ENCODE peak calls at places on chromosomes 3 and 15, in eight cellular contexts. P, T, L, I, O, B, X and H are unnamed samples.
A peak's percentile ranks its signal among the peaks of the same experiment; 100 is the strongest.

GRCh38 chr15:69433831-69434230 is 18.8 kb upstream of the RPLP1 start:
- DNase-seq in X (no peak), O (no peak), L (no peak), I (no peak), T (no peak), B (no peak), P (no peak), H (no peak)

GRCh38 chr15:70356919-70357318 is 259.2 kb upstream of the TLE3 start:
- DNase-seq in L (no peak), I (no peak), B (no peak), T (peak; percentile 38), P (no peak), X (peak; percentile 8), O (no peak), H (peak; percentile 92)

GRCh38 chr15:66132251-66132816 is 121.2 kb downstream of the MEGF11 start:
- DNase-seq in O (no peak), P (no peak), B (no peak), X (no peak), L (peak; percentile 8), T (no peak), I (no peak), H (peak; percentile 35)

GRCh38 chr3:100042144-100042543 is 72.2 kb downstream of the FILIP1L start:
- DNase-seq in X (no peak), P (peak; percentile 70), I (no peak), B (peak; percentile 78), T (peak; percentile 84), O (peak; percentile 93), L (no peak), H (peak; percentile 37)

GRCh38 chr3:149180057-149180573 is 41.5 kb downstream of the CP start:
- DNase-seq in P (peak; percentile 94), B (peak; percentile 96), X (no peak), I (no peak), O (peak; percentile 100), T (peak; percentile 97), L (peak; percentile 10), H (peak; percentile 95)

GRCh38 chr3:149955449-149955848 is 15.2 kb downstream of the PFN2 start:
- DNase-seq in X (no peak), B (no peak), I (no peak), T (no peak), O (no peak), L (no peak), P (no peak), H (no peak)

GRCh38 chr3:12401208-12401607 is 83.1 kb upstream of the TSEN2 start:
- DNase-seq in X (no peak), P (no peak), B (no peak), O (no peak), T (no peak), I (no peak), L (no peak), H (peak; percentile 38)

GRCh38 chr3:8847317-8847716 is 77.9 kb upstream of the OXTR start:
- DNase-seq in X (no peak), O (no peak), B (no peak), T (no peak), L (no peak), P (no peak), I (no peak), H (no peak)

GRCh38 chr3:108051005-108051404 is 39.8 kb downstream of the CD47 start:
- DNase-seq in L (no peak), X (no peak), I (no peak), O (peak; percentile 61), T (no peak), B (no peak), P (no peak), H (peak; percentile 46)

GRCh38 chr15:98777426-98777825 is 129.1 kb downstream of the IGF1R start:
- DNase-seq in T (no peak), O (no peak), X (no peak), B (no peak), P (no peak), I (no peak), L (no peak), H (no peak)

GRCh38 chr3:112004187-112004586 is 5.5 kb downstream of the TAGLN3 start:
- DNase-seq in T (no peak), O (no peak), I (no peak), X (no peak), L (no peak), B (no peak), P (no peak), H (no peak)

GRCh38 chr3:41572092-41572491 is 372.8 kb downstream of the CTNNB1 start:
- DNase-seq in X (no peak), O (no peak), I (no peak), L (no peak), T (no peak), P (no peak), B (no peak), H (no peak)

GRCh38 chr15:31265871-31266711 is 60.5 kb upstream of the KLF13 start:
- DNase-seq in X (no peak), B (no peak), T (no peak), L (no peak), I (peak; percentile 44), O (no peak), P (no peak), H (peak; percentile 66)

GRCh38 chr15:97995192-97995591 is 34.7 kb downstream of the ARRDC4 start:
- DNase-seq in O (no peak), T (no peak), P (no peak), X (no peak), B (no peak), L (no peak), I (no peak), H (no peak)

GRCh38 chr3:45060165-45060897 is 34.2 kb downstream of the CLEC3B start:
- DNase-seq in P (no peak), B (no peak), O (no peak), I (no peak), T (no peak), L (no peak), X (no peak), H (no peak)

GRCh38 chr3:163071684-163072083 is 1575.1 kb downstream of the OTOL1 start:
- DNase-seq in I (no peak), L (no peak), O (no peak), B (no peak), X (no peak), T (no peak), P (no peak), H (no peak)

GRCh38 chr15:65244638-65245037 is 33.4 kb upstream of the CILP start:
- DNase-seq in O (no peak), L (no peak), B (no peak), P (no peak), T (no peak), X (no peak), I (no peak), H (no peak)

GRCh38 chr3:140863481-140864084 is 78.1 kb upstream of the SLC25A36 start:
- DNase-seq in X (peak; percentile 70), B (no peak), T (peak; percentile 59), L (peak; percentile 10), P (peak; percentile 18), I (peak; percentile 21), O (peak; percentile 39), H (no peak)

GRCh38 chr15:45399381-45400212 is 21.3 kb upstream of the GATM start:
- DNase-seq in P (peak; percentile 50), T (peak; percentile 44), O (peak; percentile 66), B (no peak), L (peak; percentile 50), X (peak; percentile 45), I (no peak), H (no peak)

GRCh38 chr3:197782230-197782629 is 8.8 kb upstream of the LRCH3 start:
- DNase-seq in L (no peak), O (no peak), I (no peak), X (no peak), P (no peak), B (no peak), T (no peak), H (no peak)

GRCh38 chr3:129289201-129289921 is 10.7 kb downstream of the HMCES start:
- DNase-seq in L (no peak), P (no peak), X (no peak), I (no peak), B (no peak), O (peak; percentile 86), T (no peak), H (peak; percentile 85)

GRCh38 chr3:106688463-106688862 is 688.8 kb upstream of the CCDC54 start:
- DNase-seq in T (peak; percentile 79), L (no peak), I (no peak), X (no peak), B (peak; percentile 61), P (peak; percentile 75), O (peak; percentile 92), H (peak; percentile 76)

GRCh38 chr15:88648357-88649214 is 9.8 kb downstream of the ISG20 start:
- DNase-seq in O (peak; percentile 46), T (no peak), L (no peak), X (no peak), P (no peak), B (no peak), I (no peak), H (no peak)

GRCh38 chr3:138477120-138477519 is 42.7 kb downstream of the ESYT3 start:
- DNase-seq in P (no peak), L (no peak), T (no peak), X (no peak), B (no peak), I (no peak), O (no peak), H (no peak)

GRCh38 chr3:186653079-186653710 is 12.6 kb upstream of the HRG start:
- DNase-seq in L (no peak), X (no peak), I (no peak), T (no peak), P (no peak), B (no peak), O (no peak), H (no peak)

GRCh38 chr3:35254917-35255316 is 384.4 kb upstream of the ARPP21 start:
- DNase-seq in X (no peak), B (no peak), L (no peak), O (no peak), I (no peak), T (no peak), P (no peak), H (peak; percentile 58)

GRCh38 chr3:101119535-101119934 is 126.3 kb upstream of the ABI3BP start:
- DNase-seq in O (peak; percentile 92), B (peak; percentile 43), P (peak; percentile 59), L (no peak), T (no peak), X (no peak), I (no peak), H (peak; percentile 8)

GRCh38 chr15:35746121-35746520 is 200.2 kb upstream of the DPH6 start:
- DNase-seq in L (no peak), P (no peak), X (no peak), B (no peak), O (peak; percentile 77), I (no peak), T (peak; percentile 28), H (no peak)

GRCh38 chr3:152524198-152525140 is 255.7 kb downstream of the MBNL1 start:
- DNase-seq in I (peak; percentile 35), O (peak; percentile 62), T (peak; percentile 27), L (peak; percentile 5), X (no peak), B (peak; percentile 21), P (peak; percentile 20), H (no peak)